ENCODE peak calls at places on chromosome 12, in eight cellular contexts. R is stimulated activated naive CD4-positive, alpha-beta T cell; J is RKO; I is kidney tubule cell; C is T-helper 1 cell; S is HS-5; O is stromal cell of bone marrow; E is GM10248. D is an unnamed sample.

GRCh38 chr12:111076611-111077451 is 156.5 kb upstream of the MYL2 start:
- DNase-seq in R (no peak), J (no peak), I (no peak), C (no peak), S (no peak), O (no peak), E (no peak), D (no peak)

GRCh38 chr12:93025145-93026103 is 96.3 kb upstream of the EEA1 start:
- DNase-seq in R (no peak), J (peak), I (peak), C (no peak), S (peak), O (peak), E (peak), D (peak)

GRCh38 chr12:107847430-107847829 is 72.9 kb downstream of the ASCL4 start:
- DNase-seq in R (no peak), J (no peak), I (no peak), C (no peak), S (no peak), O (no peak), E (no peak), D (no peak)

GRCh38 chr12:125688223-125688622 is 623.0 kb downstream of the AACS start:
- DNase-seq in R (no peak), J (no peak), I (no peak), C (no peak), S (no peak), O (no peak), E (no peak), D (no peak)

GRCh38 chr12:125734137-125734536 is 668.9 kb downstream of the AACS start:
- DNase-seq in R (no peak), J (peak), I (no peak), C (no peak), S (no peak), O (no peak), E (no peak), D (no peak)

GRCh38 chr12:104057771-104058197 is 6.5 kb upstream of the HCFC2 start:
- DNase-seq in R (no peak), J (peak), I (peak), C (no peak), S (no peak), O (no peak), E (peak), D (no peak)

GRCh38 chr12:29145372-29146170 is 3.5 kb upstream of the FAR2 start:
- DNase-seq in R (no peak), J (no peak), I (no peak), C (no peak), S (no peak), O (no peak), E (no peak), D (no peak)

GRCh38 chr12:20885116-20885515 is 74.6 kb downstream of the SLCO1B3 start:
- DNase-seq in R (no peak), J (no peak), I (peak), C (no peak), S (no peak), O (no peak), E (no peak), D (no peak)

GRCh38 chr12:94103986-94104385 is 44.4 kb upstream of the PLXNC1 start:
- DNase-seq in R (no peak), J (no peak), I (peak), C (no peak), S (no peak), O (no peak), E (no peak), D (no peak)

GRCh38 chr12:21054334-21054733 is 76.7 kb upstream of the SLCO1B1 start:
- DNase-seq in R (no peak), J (no peak), I (no peak), C (no peak), S (peak), O (peak), E (no peak), D (peak)

GRCh38 chr12:109701064-109701463 is 12.6 kb upstream of the FAM222A start:
- DNase-seq in R (no peak), J (no peak), I (no peak), C (no peak), S (no peak), O (no peak), E (no peak), D (no peak)

GRCh38 chr12:80356092-80356491 is 87.9 kb upstream of the PTPRQ start:
- DNase-seq in R (no peak), J (no peak), I (no peak), C (no peak), S (no peak), O (peak), E (no peak), D (no peak)

GRCh38 chr12:126051611-126052107 is 986.4 kb downstream of the AACS start:
- DNase-seq in R (no peak), J (peak), I (peak), C (no peak), S (peak), O (peak), E (no peak), D (no peak)

GRCh38 chr12:98645572-98646067 is 530 bp downstream of the APAF1 start:
- DNase-seq in R (no peak), J (peak), I (peak), C (no peak), S (no peak), O (no peak), E (peak), D (no peak)

GRCh38 chr12:94730846-94731245 is 80.5 kb upstream of the TMCC3 start:
- DNase-seq in R (no peak), J (no peak), I (no peak), C (no peak), S (no peak), O (no peak), E (no peak), D (no peak)

GRCh38 chr12:76276499-76277151 is 71.6 kb downstream of the BBS10 start:
- DNase-seq in R (no peak), J (no peak), I (no peak), C (no peak), S (no peak), O (no peak), E (no peak), D (no peak)

GRCh38 chr12:131833896-131834641 is 5.9 kb downstream of the MMP17 start:
- DNase-seq in R (no peak), J (peak), I (peak), C (no peak), S (no peak), O (no peak), E (no peak), D (no peak)

GRCh38 chr12:101891462-101891971 is 14.1 kb downstream of the DRAM1 start:
- DNase-seq in R (no peak), J (no peak), I (peak), C (no peak), S (peak), O (peak), E (peak), D (no peak)

GRCh38 chr12:2354151-2354991 is 301.6 kb downstream of the CACNA1C start:
- DNase-seq in R (no peak), J (no peak), I (peak), C (no peak), S (no peak), O (no peak), E (no peak), D (no peak)

GRCh38 chr12:49959570-49960473 is 1.9 kb upstream of the AQP5 start:
- DNase-seq in R (no peak), J (no peak), I (peak), C (no peak), S (no peak), O (no peak), E (no peak), D (peak)

GRCh38 chr12:124278389-124279101 is 16.3 kb upstream of the RFLNA start:
- DNase-seq in R (no peak), J (no peak), I (no peak), C (no peak), S (no peak), O (no peak), E (no peak), D (no peak)

GRCh38 chr12:93229494-93230310 is 148.0 kb upstream of the NUDT4 start:
- DNase-seq in R (no peak), J (peak), I (peak), C (no peak), S (peak), O (peak), E (no peak), D (peak)

GRCh38 chr12:66129934-66130266 is 650 bp downstream of the LLPH start:
- DNase-seq in R (no peak), J (peak), I (peak), C (no peak), S (no peak), O (no peak), E (no peak), D (no peak)

GRCh38 chr12:112848972-112849371 is 57.4 kb downstream of the RPH3A start:
- DNase-seq in R (no peak), J (no peak), I (no peak), C (no peak), S (no peak), O (no peak), E (no peak), D (no peak)

GRCh38 chr12:6069452-6070093 is 54.9 kb downstream of the VWF start:
- DNase-seq in R (no peak), J (peak), I (peak), C (no peak), S (no peak), O (peak), E (no peak), D (no peak)

GRCh38 chr12:54463034-54463433 is 10.4 kb downstream of the GTSF1 start:
- DNase-seq in R (no peak), J (peak), I (no peak), C (no peak), S (peak), O (peak), E (no peak), D (no peak)

GRCh38 chr12:56831936-56832335 is 68.8 kb downstream of the HSD17B6 start:
- DNase-seq in R (no peak), J (no peak), I (no peak), C (no peak), S (no peak), O (no peak), E (no peak), D (no peak)

GRCh38 chr12:76037130-76038105 is 5.8 kb upstream of the PHLDA1 start:
- DNase-seq in R (peak), J (peak), I (peak), C (no peak), S (no peak), O (no peak), E (peak), D (no peak)

GRCh38 chr12:14845350-14845750 is 2.0 kb upstream of the ART4 start:
- DNase-seq in R (peak), J (peak), I (peak), C (no peak), S (no peak), O (no peak), E (peak), D (no peak)

GRCh38 chr12:11716794-11717532 is 67.5 kb downstream of the ETV6 start:
- DNase-seq in R (no peak), J (no peak), I (peak), C (no peak), S (no peak), O (no peak), E (no peak), D (no peak)

GRCh38 chr12:131747276-131747675 is 36.4 kb downstream of the SFSWAP start:
- DNase-seq in R (no peak), J (no peak), I (no peak), C (no peak), S (no peak), O (no peak), E (no peak), D (no peak)

GRCh38 chr12:13120431-13120830 is 17.0 kb upstream of the GSG1 start:
- DNase-seq in R (no peak), J (no peak), I (no peak), C (no peak), S (no peak), O (no peak), E (no peak), D (no peak)

GRCh38 chr12:120662879-120663278 is 22.5 kb downstream of the CABP1 start:
- DNase-seq in R (no peak), J (no peak), I (no peak), C (no peak), S (no peak), O (no peak), E (peak), D (no peak)

D was measured in HS-27A.